ENCODE peak calls at places on chromosomes 13 and 19, in four cellular contexts. X is cardiac muscle cell, K is HTR-8/SVneo, F is activated T-cell treated with anti-CD3 and anti-CD28 coated beads for 24 hours. R is an unnamed sample.

GRCh38 chr19:47227347-47228167 is 3.4 kb downstream of the BBC3 start:
- DNase-seq in K (peak; percentile 86), X (peak; percentile 98), F (no peak), R (peak; percentile 97)

GRCh38 chr19:2540646-2541454 is 64.9 kb downstream of the GADD45B start:
- DNase-seq in X (peak; percentile 99), K (peak; percentile 81), F (no peak), R (peak; percentile 98)

GRCh38 chr19:8445488-8446001 is 770 bp downstream of the HNRNPM start:
- DNase-seq in F (peak; percentile 12), K (no peak), X (peak; percentile 41), R (peak; percentile 53)

GRCh38 chr13:48892311-48892710 is 83.4 kb upstream of the FNDC3A start:
- DNase-seq in F (no peak), K (peak; percentile 41), X (peak; percentile 73), R (no peak)

GRCh38 chr19:18157465-18158063 is 4.6 kb downstream of the PIK3R2 start:
- DNase-seq in F (no peak), K (no peak), X (no peak), R (no peak)

GRCh38 chr19:803686-804418 is 6.6 kb downstream of the PTBP1 start:
- DNase-seq in K (no peak), X (no peak), F (no peak), R (no peak)

GRCh38 chr13:79492918-79493594 is 12.1 kb downstream of the NDFIP2 start:
- DNase-seq in F (no peak), K (no peak), X (no peak), R (no peak)

GRCh38 chr19:45442927-45443461 is 19.3 kb upstream of the ERCC1 start:
- DNase-seq in X (peak; percentile 48), F (no peak), K (no peak), R (peak; percentile 34)

GRCh38 chr13:30617315-30618185 is at the start of gene USPL1:
- DNase-seq in K (peak; percentile 83), X (peak; percentile 100), F (peak; percentile 99), R (peak; percentile 99)

GRCh38 chr19:30105316-30105715 is 163.3 kb downstream of the URI1 start:
- DNase-seq in K (no peak), X (no peak), F (no peak), R (no peak)

GRCh38 chr13:114043421-114044053 is 69.7 kb upstream of the C13orf46 start:
- DNase-seq in F (no peak), K (no peak), X (peak; percentile 96), R (no peak)

GRCh38 chr19:44668985-44669764 is 2.1 kb upstream of the CEACAM19 start:
- DNase-seq in X (no peak), F (no peak), K (no peak), R (no peak)

GRCh38 chr19:45488708-45489107 is 8.1 kb downstream of the RTN2 start:
- DNase-seq in X (no peak), F (no peak), K (no peak), R (no peak)

GRCh38 chr13:86581711-86582110 is 782.5 kb upstream of the SLITRK6 start:
- DNase-seq in K (no peak), F (no peak), X (no peak), R (no peak)

GRCh38 chr19:33419763-33420080 is 46.2 kb downstream of the CEBPG start:
- DNase-seq in X (no peak), K (no peak), F (no peak), R (no peak)

GRCh38 chr13:23348270-23349126 is 85.0 kb downstream of the SACS start:
- DNase-seq in F (no peak), X (peak; percentile 13), K (no peak), R (no peak)

GRCh38 chr19:18464646-18465045 is 26.7 kb upstream of the ISYNA1 start:
- DNase-seq in X (peak; percentile 85), K (no peak), F (no peak), R (no peak)

GRCh38 chr19:51565583-51565982 is 5.5 kb upstream of the ZNF175 start:
- DNase-seq in F (no peak), K (no peak), X (peak; percentile 34), R (no peak)

GRCh38 chr13:108276060-108276459 is 6.5 kb downstream of the TNFSF13B start:
- DNase-seq in F (no peak), K (no peak), X (peak; percentile 45), R (no peak)

GRCh38 chr19:2805261-2805900 is 14.3 kb upstream of the ZNF554 start:
- DNase-seq in X (no peak), F (no peak), K (no peak), R (no peak)

GRCh38 chr19:2042485-2043268 is 8.4 kb downstream of the MKNK2 start:
- DNase-seq in X (peak; percentile 39), F (no peak), K (no peak), R (no peak)

GRCh38 chr13:87536499-87536898 is 134.7 kb upstream of the SLITRK5 start:
- DNase-seq in F (no peak), K (no peak), X (no peak), R (no peak)

GRCh38 chr13:49343255-49343654 is 95.5 kb downstream of the CDADC1 start:
- DNase-seq in K (no peak), F (no peak), X (no peak), R (peak; percentile 75)

GRCh38 chr19:22901431-22902130 is 69.5 kb downstream of the ZNF723 start:
- DNase-seq in K (no peak), F (no peak), X (no peak), R (no peak)

GRCh38 chr19:36939153-36939552 is 23.0 kb downstream of the ZNF568 start:
- DNase-seq in X (peak; percentile 13), K (no peak), F (no peak), R (no peak)

GRCh38 chr13:63651394-63651793 is 2235.7 kb upstream of the PCDH20 start:
- DNase-seq in F (no peak), K (no peak), X (no peak), R (no peak)

GRCh38 chr19:40610396-40611064 is 9.4 kb downstream of the LTBP4 start:
- DNase-seq in F (no peak), K (no peak), X (no peak), R (no peak)

R was measured in Caco-2.